ENCODE peak calls at places on chromosomes 5 and 9, in nine cellular contexts. A, Q, Y, V, Z, J, O, X and D are unnamed samples.

GRCh38 chr9:123261006-123261677 is 7.2 kb downstream of the STRBP start:
- DNase-seq in A (no peak), Q (no peak), Y (no peak), V (no peak), Z (no peak), J (no peak), O (no peak), X (no peak), D (no peak)

GRCh38 chr5:176410486-176411180 is 5.7 kb downstream of the CLTB start:
- DNase-seq in A (no peak), Q (no peak), Y (no peak), V (peak), Z (no peak), J (no peak), O (no peak), X (no peak), D (no peak)

GRCh38 chr5:958701-959571 is 49.7 kb upstream of the NKD2 start:
- DNase-seq in A (no peak), Q (peak), Y (peak), V (peak), Z (peak), J (no peak), O (no peak), X (peak), D (no peak)

GRCh38 chr5:61631438-61631941 is 299.4 kb downstream of the ZSWIM6 start:
- DNase-seq in A (peak), Q (peak), Y (peak), V (no peak), Z (peak), J (no peak), O (no peak), X (peak), D (no peak)

GRCh38 chr9:135305546-135306180 is 173.9 kb upstream of the PPP1R26 start:
- DNase-seq in A (no peak), Q (no peak), Y (no peak), V (no peak), Z (no peak), J (no peak), O (no peak), X (no peak), D (no peak)

GRCh38 chr5:35229076-35230042 is 928 bp downstream of the PRLR start:
- DNase-seq in A (peak), Q (no peak), Y (no peak), V (peak), Z (peak), J (peak), O (peak), X (no peak), D (peak)

GRCh38 chr5:149314571-149315111 is 30.7 kb upstream of the GRPEL2 start:
- DNase-seq in A (no peak), Q (no peak), Y (no peak), V (no peak), Z (no peak), J (no peak), O (no peak), X (no peak), D (no peak)

GRCh38 chr9:75131700-75132099 is 43.4 kb downstream of the OSTF1 start:
- DNase-seq in A (no peak), Q (no peak), Y (no peak), V (no peak), Z (no peak), J (no peak), O (no peak), X (no peak), D (no peak)

GRCh38 chr9:95207403-95207802 is 110.1 kb downstream of the FANCC start:
- DNase-seq in A (no peak), Q (no peak), Y (no peak), V (no peak), Z (no peak), J (no peak), O (no peak), X (no peak), D (peak)

GRCh38 chr9:18776836-18777820 is 255.9 kb downstream of the SAXO1 start:
- DNase-seq in A (no peak), Q (no peak), Y (no peak), V (no peak), Z (no peak), J (no peak), O (no peak), X (no peak), D (no peak)

GRCh38 chr5:157160001-157160400 is 6.1 kb downstream of the GARIN3 start:
- DNase-seq in A (no peak), Q (no peak), Y (no peak), V (no peak), Z (no peak), J (no peak), O (no peak), X (no peak), D (no peak)

GRCh38 chr5:95238560-95239325 is 46.2 kb downstream of the MCTP1 start:
- DNase-seq in A (no peak), Q (peak), Y (no peak), V (no peak), Z (no peak), J (peak), O (no peak), X (peak), D (peak)

GRCh38 chr5:157558089-157558595 is 17.4 kb downstream of the ADAM19 start:
- DNase-seq in A (no peak), Q (peak), Y (no peak), V (no peak), Z (no peak), J (no peak), O (no peak), X (peak), D (peak)

GRCh38 chr9:134322781-134323241 is 3.4 kb upstream of the RXRA start:
- DNase-seq in A (no peak), Q (no peak), Y (no peak), V (no peak), Z (no peak), J (no peak), O (no peak), X (no peak), D (no peak)

GRCh38 chr9:89755835-89756234 is 151.0 kb downstream of the GADD45G start:
- DNase-seq in A (no peak), Q (peak), Y (peak), V (no peak), Z (peak), J (no peak), O (no peak), X (no peak), D (no peak)

GRCh38 chr9:3136230-3136629 is 292.3 kb upstream of the PUM3 start:
- DNase-seq in A (no peak), Q (no peak), Y (no peak), V (no peak), Z (no peak), J (no peak), O (no peak), X (no peak), D (no peak)

DNA sequence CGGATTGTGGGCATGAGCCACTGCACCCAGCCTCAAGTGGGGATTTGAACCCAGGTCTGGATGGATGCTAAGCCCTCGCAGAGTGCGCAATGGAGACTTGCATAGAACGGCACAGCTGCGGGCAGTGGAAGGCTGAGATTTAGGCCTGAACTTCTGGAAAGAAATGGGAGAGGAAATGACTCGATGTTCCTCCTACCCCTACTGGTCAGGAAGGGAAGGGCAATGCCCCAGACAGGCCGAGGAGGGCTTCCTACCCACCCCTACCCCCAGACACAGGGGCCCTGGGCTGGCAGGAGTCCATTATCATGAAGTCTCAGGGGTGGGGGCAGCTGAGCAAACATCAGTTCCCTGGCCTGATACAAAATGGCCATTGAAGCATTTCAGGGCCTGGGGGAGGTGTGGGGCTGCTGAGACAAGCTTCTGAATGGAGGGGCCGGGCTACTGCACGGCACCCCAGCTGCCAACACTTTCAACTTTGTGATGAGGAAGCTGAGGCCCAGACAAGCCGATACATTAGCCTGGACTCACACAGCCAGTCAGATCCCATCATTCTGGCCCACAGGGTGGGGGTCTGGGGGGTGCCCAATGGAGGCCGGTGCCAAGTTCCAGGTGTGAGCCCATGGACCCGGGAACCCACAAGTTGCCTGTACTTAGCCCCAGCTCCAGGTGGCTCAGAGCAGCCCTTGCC is 13.5 kb upstream of the WDR38 start:
- DNase-seq in A (no peak), Q (peak), Y (no peak), V (no peak), Z (no peak), J (no peak), O (no peak), X (no peak), D (peak)
- TF ChIP-seq CTCF in A (no peak), Q (peak), Y (peak), V (peak), Z (peak), J (no peak), O (peak), X (peak), D (peak)

GRCh38 chr5:87401626-87402025 is 11.1 kb downstream of the CCNH start:
- DNase-seq in A (no peak), Q (no peak), Y (no peak), V (no peak), Z (no peak), J (no peak), O (no peak), X (no peak), D (no peak)

GRCh38 chr5:87403409-87403808 is 9.3 kb downstream of the CCNH start:
- DNase-seq in A (no peak), Q (no peak), Y (no peak), V (no peak), Z (no peak), J (no peak), O (no peak), X (no peak), D (no peak)

GRCh38 chr5:87398981-87399616 is 13.6 kb downstream of the CCNH start:
- DNase-seq in A (no peak), Q (no peak), Y (no peak), V (no peak), Z (no peak), J (no peak), O (no peak), X (no peak), D (no peak)

GRCh38 chr5:87399720-87400119 is 13.0 kb downstream of the CCNH start:
- DNase-seq in A (no peak), Q (peak), Y (no peak), V (no peak), Z (no peak), J (no peak), O (no peak), X (no peak), D (no peak)

DNA sequence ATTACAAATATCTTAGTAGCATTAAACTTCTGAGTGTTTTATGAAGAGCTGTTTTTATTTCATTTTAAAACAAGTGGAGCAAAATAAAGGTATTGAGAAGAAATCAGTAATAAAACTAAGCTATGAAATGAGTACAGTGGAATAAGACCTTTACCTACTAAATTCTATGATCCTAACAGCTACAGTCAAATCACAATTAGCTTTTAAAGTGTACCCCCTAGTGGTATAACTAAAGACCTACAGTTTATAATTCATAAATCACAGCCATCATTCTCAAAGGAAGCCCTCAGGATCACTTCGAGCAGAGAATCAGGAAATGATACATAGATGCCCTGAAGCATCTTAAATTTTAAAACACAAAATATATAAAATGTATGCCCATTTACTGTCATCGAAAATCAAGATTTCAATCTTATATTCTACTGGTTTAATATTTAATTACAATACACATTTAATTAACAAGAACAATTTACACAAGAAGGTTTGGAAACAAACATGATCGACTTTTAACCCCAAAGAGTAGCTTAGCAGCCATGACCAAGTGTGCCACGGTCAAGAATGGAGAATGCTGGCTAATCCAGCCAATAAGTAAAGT is 12.3 kb downstream of the CCNH start:
- DNase-seq in A (no peak), Q (peak), Y (no peak), V (no peak), Z (no peak), J (peak), O (no peak), X (peak), D (no peak)
- TF ChIP-seq CTCF in A (peak), Q (peak), Y (peak), V (peak), Z (peak), J (peak), O (peak), X (peak), D (peak)

DNA sequence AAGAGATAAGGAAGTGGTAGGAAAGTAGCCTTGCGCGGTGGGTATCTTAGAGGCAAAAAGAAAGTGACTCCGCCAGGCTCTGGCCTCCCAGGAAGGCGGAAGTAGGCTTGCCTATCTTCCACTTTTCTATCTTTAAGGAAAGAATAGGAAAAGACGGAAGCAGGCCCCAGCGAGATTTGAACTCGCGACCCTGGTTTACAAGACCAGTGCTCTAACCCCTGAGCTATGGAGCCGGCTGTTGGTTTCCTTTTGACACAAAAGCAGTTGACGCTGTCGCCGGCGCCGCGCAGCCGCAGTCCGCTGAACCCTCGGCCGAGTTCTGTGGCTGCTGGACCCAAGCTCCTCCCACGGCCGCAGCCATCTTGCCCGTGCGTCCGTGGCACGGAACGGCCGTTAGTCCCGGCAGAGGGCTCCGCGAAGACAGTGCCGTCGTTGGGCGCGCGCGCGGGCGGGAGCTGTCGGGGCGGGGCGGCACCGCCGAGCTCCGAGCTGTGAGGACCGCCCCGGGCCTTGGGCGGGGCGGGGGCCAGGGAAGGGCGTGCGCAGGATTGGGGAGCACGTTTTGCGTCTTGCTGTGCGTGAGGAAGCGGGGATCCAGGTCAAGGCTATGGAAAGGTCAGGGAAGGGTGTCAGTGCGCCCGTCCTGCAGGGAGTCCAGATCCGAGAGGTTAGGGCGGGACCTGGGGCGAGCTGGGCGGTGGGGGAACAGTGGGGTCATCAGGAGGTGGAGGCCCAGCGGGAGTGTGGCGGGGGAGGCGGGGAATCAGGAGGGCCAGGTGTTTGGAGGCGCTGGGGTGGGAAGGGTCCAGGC is 13.3 kb downstream of the TRIM7 start:
- DNase-seq in A (peak), Q (peak), Y (peak), V (peak), Z (peak), J (peak), O (peak), X (peak), D (peak)
- TF ChIP-seq CTCF in A (no peak), Q (no peak), Y (no peak), V (no peak), Z (no peak), J (no peak), O (no peak), X (no peak), D (no peak)

DNA sequence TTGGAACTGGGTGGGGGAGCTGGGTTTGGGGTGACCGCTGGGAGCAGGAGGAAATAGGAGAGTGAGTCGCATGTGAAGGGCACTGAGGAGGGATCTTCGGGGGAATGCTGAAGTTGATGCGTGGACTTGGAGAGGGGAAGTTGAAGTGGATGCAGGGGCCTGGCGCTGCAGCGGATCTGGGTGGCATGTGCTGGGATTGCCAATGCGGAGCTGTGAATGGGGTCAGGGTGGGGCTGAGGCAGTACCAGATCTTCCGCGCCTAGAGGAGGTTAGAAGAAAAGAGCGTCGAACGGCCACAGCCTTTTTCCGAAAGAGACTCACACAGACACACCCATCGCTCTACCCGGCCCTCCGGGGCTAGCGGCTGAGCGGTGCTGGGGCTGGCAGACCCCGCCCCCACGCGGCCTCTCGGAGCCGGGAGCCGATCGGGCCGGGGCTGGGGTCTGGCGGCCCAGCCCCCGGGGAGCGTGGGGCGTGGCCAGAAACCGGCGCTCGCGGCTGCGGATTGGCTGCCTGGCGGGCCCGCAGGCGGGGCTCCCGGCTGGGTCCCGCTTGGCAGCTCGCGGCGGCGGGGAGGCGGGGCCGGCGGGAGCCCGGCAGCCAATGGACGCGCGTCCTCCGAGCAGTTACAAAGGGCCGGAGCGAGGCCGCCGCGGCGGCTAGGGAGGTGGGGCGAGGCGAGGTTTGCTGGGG is at the start of gene TGFBR1:
- DNase-seq in A (peak), Q (peak), Y (peak), V (peak), Z (peak), J (peak), O (peak), X (peak), D (peak)
- TF ChIP-seq CTCF in A (no peak), Q (no peak), Y (no peak), V (no peak), Z (no peak), J (no peak), O (no peak), X (no peak), D (no peak)

DNA sequence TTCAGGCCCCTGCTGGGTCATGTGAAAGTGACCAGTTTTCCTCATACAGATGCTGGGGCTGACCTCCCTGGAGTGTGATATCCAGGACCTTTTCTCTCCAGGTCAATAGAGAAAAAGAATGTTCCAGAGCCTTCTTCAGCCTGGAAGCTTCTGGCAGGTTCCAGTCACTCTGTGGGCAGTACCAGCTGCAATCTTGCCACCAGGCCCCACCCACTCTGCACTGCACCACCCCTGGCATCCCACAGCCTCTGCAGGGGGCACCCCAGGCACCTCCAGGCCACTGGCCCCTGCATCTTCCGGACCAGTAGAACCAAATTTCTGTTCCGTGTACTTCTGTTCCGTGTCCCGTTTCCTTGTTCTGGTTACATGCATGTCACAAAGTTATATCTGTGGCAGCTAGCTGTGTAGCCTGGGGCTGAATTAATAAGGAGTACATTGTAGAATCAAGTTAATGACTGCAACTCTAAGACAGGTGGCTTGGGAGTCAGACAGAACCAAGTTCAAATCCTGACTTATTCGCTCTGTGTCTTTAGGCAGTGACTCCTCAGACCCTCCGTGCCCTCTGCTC is 83.2 kb upstream of the ZBTB43 start:
- DNase-seq in A (no peak), Q (no peak), Y (no peak), V (no peak), Z (no peak), J (no peak), O (no peak), X (no peak), D (no peak)
- TF ChIP-seq CTCF in A (no peak), Q (no peak), Y (no peak), V (no peak), Z (no peak), J (no peak), O (no peak), X (no peak), D (no peak)

DNA sequence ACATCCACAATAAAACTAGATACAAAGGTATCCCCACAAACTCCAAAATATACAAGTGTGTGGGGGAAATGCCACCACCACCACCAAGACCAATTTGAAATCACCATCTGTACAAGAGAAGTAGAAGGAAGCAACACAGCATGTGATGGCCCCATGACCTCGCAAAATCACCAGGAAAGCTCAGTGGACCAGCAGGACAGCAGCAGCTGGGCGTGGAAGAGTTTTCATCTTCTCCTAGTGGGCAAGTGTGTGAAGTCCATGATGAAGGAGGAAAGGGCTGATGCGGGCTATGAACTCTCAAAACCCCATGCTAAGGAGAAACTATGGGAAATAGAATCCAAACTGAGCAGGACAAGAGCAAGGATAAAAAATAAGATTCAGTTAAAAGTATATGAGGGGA is 58.1 kb downstream of the GOLPH3 start:
- DNase-seq in A (no peak), Q (no peak), Y (no peak), V (no peak), Z (no peak), J (no peak), O (no peak), X (no peak), D (no peak)
- TF ChIP-seq CTCF in A (no peak), Q (no peak), Y (no peak), V (no peak), Z (no peak), J (no peak), O (no peak), X (no peak), D (no peak)

GRCh38 chr9:114539718-114540410 is 34.6 kb upstream of the WHRN start:
- DNase-seq in A (no peak), Q (no peak), Y (no peak), V (no peak), Z (no peak), J (no peak), O (peak), X (no peak), D (no peak)

GRCh38 chr9:114532561-114533237 is 27.4 kb upstream of the WHRN start:
- DNase-seq in A (no peak), Q (no peak), Y (no peak), V (no peak), Z (no peak), J (no peak), O (no peak), X (no peak), D (no peak)

DNA sequence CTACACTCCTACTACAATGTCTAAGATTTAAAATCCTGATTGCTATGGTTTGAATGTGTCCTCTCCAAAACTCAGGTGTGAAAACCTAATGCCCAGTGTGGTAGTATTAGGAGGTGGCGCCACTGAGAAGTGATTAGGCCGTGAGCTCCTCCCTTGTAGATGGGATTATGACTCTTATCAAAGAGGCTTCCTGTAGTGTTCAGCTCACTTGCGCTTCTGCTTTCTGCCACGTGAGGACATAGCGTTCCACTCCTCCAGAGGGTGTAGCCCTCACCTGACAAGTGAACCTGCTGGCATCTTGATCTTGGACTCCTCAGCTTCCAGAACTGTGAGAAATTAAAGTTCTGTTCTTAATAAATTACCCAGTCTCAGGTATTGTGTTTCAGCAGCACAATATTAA is 33.0 kb upstream of the WHRN start:
- DNase-seq in A (peak), Q (no peak), Y (no peak), V (peak), Z (no peak), J (peak), O (no peak), X (no peak), D (peak)
- TF ChIP-seq CTCF in A (no peak), Q (no peak), Y (no peak), V (no peak), Z (no peak), J (peak), O (peak), X (no peak), D (peak)